ENCODE peak calls at places on chromosomes 12 and 14, in seven cellular contexts. Q, V, S, N, P, K and R are unnamed samples.
A peak's percentile ranks its signal among the peaks of the same experiment; 100 is the strongest.

GRCh38 chr14:59061292-59061691 is 127.2 kb upstream of the DAAM1 start:
- DNase-seq in N (no peak), V (no peak), S (no peak), K (no peak), P (no peak), Q (no peak), R (no peak)

GRCh38 chr12:122838841-122839240 is 3.6 kb downstream of the HIP1R start:
- DNase-seq in V (no peak), N (no peak), Q (no peak), S (no peak), K (no peak), P (no peak), R (no peak)

GRCh38 chr12:22121224-22121623 is 75.2 kb downstream of the CMAS start:
- DNase-seq in N (peak; percentile 44), Q (no peak), P (peak; percentile 76), S (no peak), K (peak; percentile 28), V (no peak), R (no peak)

GRCh38 chr12:47651368-47652254 is 54.2 kb downstream of the RPAP3 start:
- DNase-seq in K (peak; percentile 88), N (peak; percentile 53), V (peak; percentile 56), P (peak; percentile 72), S (peak; percentile 76), Q (peak; percentile 30), R (peak; percentile 74)

GRCh38 chr12:49505672-49506071 is 33.2 kb upstream of the KCNH3 start:
- DNase-seq in V (peak; percentile 43), Q (no peak), K (no peak), N (no peak), P (no peak), S (peak; percentile 24), R (no peak)

GRCh38 chr12:1619599-1619998 is 9.4 kb upstream of the WNT5B start:
- DNase-seq in Q (no peak), S (peak; percentile 83), N (no peak), K (no peak), P (no peak), V (no peak), R (peak; percentile 25)

GRCh38 chr12:67531519-67531918 is 117.0 kb upstream of the DYRK2 start:
- DNase-seq in N (no peak), V (peak; percentile 92), Q (no peak), S (no peak), P (no peak), K (no peak), R (no peak)

GRCh38 chr12:123532808-123533649 is 490 bp downstream of the RILPL1 start:
- DNase-seq in N (peak; percentile 38), Q (no peak), P (no peak), V (peak; percentile 53), S (peak; percentile 58), K (peak; percentile 59), R (no peak)

GRCh38 chr14:55731881-55732498 is 152.0 kb downstream of the KTN1 start:
- DNase-seq in K (peak; percentile 28), S (peak; percentile 60), Q (peak; percentile 6), P (peak; percentile 73), N (peak; percentile 65), V (no peak), R (no peak)

GRCh38 chr12:5965950-5966383 is 20.9 kb upstream of the ANO2 start:
- DNase-seq in K (peak; percentile 71), P (peak; percentile 78), S (peak; percentile 59), V (peak; percentile 28), N (peak; percentile 51), Q (no peak), R (peak; percentile 4)

GRCh38 chr12:60101715-60102114 is 505.9 kb downstream of the SLC16A7 start:
- DNase-seq in N (no peak), K (no peak), V (peak; percentile 72), P (no peak), Q (no peak), S (no peak), R (no peak)

GRCh38 chr12:1593232-1594044 is 943 bp downstream of the FBXL14 start:
- DNase-seq in Q (no peak), P (peak; percentile 84), S (peak; percentile 32), V (peak; percentile 36), N (peak; percentile 81), K (peak; percentile 58), R (no peak)

GRCh38 chr12:22729898-22730443 is 105.0 kb downstream of the ETNK1 start:
- DNase-seq in K (peak; percentile 70), Q (no peak), S (peak; percentile 11), P (no peak), V (peak; percentile 93), N (no peak), R (no peak)